ENCODE peak calls at places on chromosomes 16 and 17, in four cellular contexts. L, F, U and A are unnamed samples.

GRCh38 chr17:17812211-17813054 is 24.4 kb downstream of the SREBF1 start:
- DNase-seq in L (peak), F (peak), U (peak), A (peak)

GRCh38 chr16:53043462-53043861 is 9.2 kb downstream of the CHD9NB start:
- DNase-seq in L (peak), F (peak), U (no peak), A (peak)

GRCh38 chr16:15961060-15961511 is 11.7 kb downstream of the ABCC1 start:
- DNase-seq in L (no peak), F (no peak), U (no peak), A (peak)

GRCh38 chr16:82504811-82505210 is 122.0 kb upstream of the CDH13 start:
- DNase-seq in L (no peak), F (no peak), U (no peak), A (no peak)

GRCh38 chr17:66675273-66675990 is 159.5 kb upstream of the CACNG5 start:
- DNase-seq in L (no peak), F (peak), U (no peak), A (no peak)

GRCh38 chr17:44924107-44924544 is 8.8 kb upstream of the GFAP start:
- DNase-seq in L (no peak), F (no peak), U (no peak), A (no peak)

GRCh38 chr16:59088401-59088800 is 354.3 kb upstream of the GOT2 start:
- DNase-seq in L (no peak), F (no peak), U (no peak), A (no peak)

GRCh38 chr17:34291721-34292348 is 6.3 kb downstream of the CCL11 start:
- DNase-seq in L (no peak), F (no peak), U (no peak), A (no peak)

GRCh38 chr16:83533193-83533592 is 274.6 kb upstream of the HSBP1 start:
- DNase-seq in L (no peak), F (no peak), U (no peak), A (peak)

GRCh38 chr17:30244853-30245385 is 9.4 kb upstream of the SLC6A4 start:
- DNase-seq in L (no peak), F (no peak), U (no peak), A (peak)

GRCh38 chr17:1399366-1399678 is 700 bp downstream of the YWHAE start:
- DNase-seq in L (no peak), F (no peak), U (no peak), A (no peak)

GRCh38 chr16:55408656-55409055 is 70.3 kb upstream of the MMP2 start:
- DNase-seq in L (peak), F (no peak), U (no peak), A (no peak)

GRCh38 chr17:59746849-59747445 is 39.5 kb downstream of the VMP1 start:
- DNase-seq in L (peak), F (peak), U (no peak), A (peak)

GRCh38 chr17:50423553-50424159 is 2.4 kb upstream of the ACSF2 start:
- DNase-seq in L (no peak), F (peak), U (no peak), A (peak)

GRCh38 chr17:1590031-1590746 is 27.6 kb upstream of the PITPNA start:
- DNase-seq in L (no peak), F (no peak), U (peak), A (peak)

GRCh38 chr16:24538756-24539294 is 541 bp upstream of the RBBP6 start:
- DNase-seq in L (no peak), F (no peak), U (no peak), A (no peak)

GRCh38 chr17:47730681-47731080 is 2.4 kb upstream of the TBX21 start:
- DNase-seq in L (no peak), F (no peak), U (no peak), A (no peak)

GRCh38 chr17:6249747-6250146 is 179.6 kb downstream of the WSCD1 start:
- DNase-seq in L (no peak), F (peak), U (no peak), A (no peak)

GRCh38 chr16:15518412-15519351 is 84.3 kb downstream of the BMERB1 start:
- DNase-seq in L (no peak), F (no peak), U (peak), A (peak)

GRCh38 chr17:42414782-42415409 is 8.2 kb downstream of the CAVIN1 start:
- DNase-seq in L (no peak), F (no peak), U (no peak), A (no peak)

GRCh38 chr17:19905514-19905913 is 37.8 kb upstream of the ULK2 start:
- DNase-seq in L (no peak), F (no peak), U (no peak), A (no peak)

GRCh38 chr17:80946449-80946848 is 45.2 kb upstream of the CHMP6 start:
- DNase-seq in L (no peak), F (no peak), U (no peak), A (no peak)

GRCh38 chr17:45863857-45864654 is 19.4 kb downstream of the SPPL2C start:
- DNase-seq in L (no peak), F (no peak), U (no peak), A (no peak)

GRCh38 chr16:67169642-67170167 is 633 bp upstream of the NOL3 start:
- DNase-seq in L (peak), F (peak), U (peak), A (peak)

GRCh38 chr16:86303787-86304685 is 206.3 kb upstream of the FOXF1 start:
- DNase-seq in L (no peak), F (peak), U (no peak), A (no peak)
- H3K4me3 ChIP-seq in L (no peak), F (no peak), U (no peak), A (no peak)

GRCh38 chr17:78838574-78839005 is 2.0 kb downstream of the USP36 start:
- DNase-seq in L (no peak), F (no peak), U (no peak), A (no peak)

GRCh38 chr17:78840530-78840779 is 159 bp downstream of the USP36 start:
- DNase-seq in L (no peak), F (no peak), U (no peak), A (no peak)

GRCh38 chr17:78839173-78839761 is 1.3 kb downstream of the USP36 start:
- DNase-seq in L (no peak), F (no peak), U (no peak), A (peak)

GRCh38 chr17:78839762-78840529 is 668 bp downstream of the USP36 start:
- DNase-seq in L (peak), F (peak), U (no peak), A (peak)

DNA sequence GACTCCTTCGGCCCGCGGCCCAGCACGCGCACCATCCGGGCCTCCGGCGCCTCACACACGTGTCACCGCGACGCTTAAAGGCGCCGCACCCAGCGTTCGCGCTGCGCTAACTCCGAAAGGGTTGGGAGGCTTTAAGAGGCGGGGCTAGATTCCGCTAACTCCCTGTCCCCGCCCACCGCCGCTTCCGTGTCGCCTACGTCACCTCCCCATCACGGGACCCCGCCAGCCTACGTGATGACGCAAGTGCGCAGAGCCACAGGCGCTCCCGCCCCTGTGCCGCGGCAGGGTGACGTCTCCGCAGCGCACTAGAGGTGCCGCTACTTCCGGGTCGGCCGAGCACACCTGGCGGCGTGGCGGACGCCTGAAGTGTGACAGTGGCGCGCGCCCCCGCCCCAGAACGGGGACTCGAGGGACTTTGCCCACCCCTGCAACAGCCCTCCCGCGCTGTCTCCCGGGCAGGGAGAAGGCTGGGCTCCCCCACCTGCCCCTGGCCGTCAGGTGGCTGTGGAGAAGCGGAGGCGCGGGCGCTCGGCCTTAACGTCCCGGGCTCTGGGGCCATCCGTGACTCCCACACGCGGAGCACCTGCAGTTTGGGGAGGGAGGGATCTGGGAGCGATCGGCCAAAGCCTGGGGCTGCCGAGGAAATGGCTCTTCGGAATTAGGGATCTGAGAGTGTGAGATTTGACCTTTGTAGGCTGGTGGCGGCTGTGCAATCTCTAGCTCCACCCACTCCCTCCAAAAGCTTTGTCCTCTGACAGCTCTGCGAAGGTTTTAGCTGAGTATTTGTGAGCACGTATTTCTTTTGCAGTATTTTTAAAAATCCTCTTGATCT is at the start of gene USP36:
- DNase-seq in L (peak), F (peak), U (peak), A (peak)
- TF ChIP-seq CTCF in L (no peak), F (no peak), U (no peak), A (no peak)

GRCh38 chr16:85220125-85220839 is 108.0 kb upstream of the CIBAR2 start:
- DNase-seq in L (no peak), F (no peak), U (peak), A (peak)
- H3K4me3 ChIP-seq in L (no peak), F (no peak), U (peak), A (peak)

GRCh38 chr16:62208934-62209333 is 172.7 kb upstream of the CDH8 start:
- DNase-seq in L (no peak), F (no peak), U (no peak), A (no peak)

GRCh38 chr16:62201911-62202310 is 165.7 kb upstream of the CDH8 start:
- DNase-seq in L (no peak), F (peak), U (no peak), A (no peak)

DNA sequence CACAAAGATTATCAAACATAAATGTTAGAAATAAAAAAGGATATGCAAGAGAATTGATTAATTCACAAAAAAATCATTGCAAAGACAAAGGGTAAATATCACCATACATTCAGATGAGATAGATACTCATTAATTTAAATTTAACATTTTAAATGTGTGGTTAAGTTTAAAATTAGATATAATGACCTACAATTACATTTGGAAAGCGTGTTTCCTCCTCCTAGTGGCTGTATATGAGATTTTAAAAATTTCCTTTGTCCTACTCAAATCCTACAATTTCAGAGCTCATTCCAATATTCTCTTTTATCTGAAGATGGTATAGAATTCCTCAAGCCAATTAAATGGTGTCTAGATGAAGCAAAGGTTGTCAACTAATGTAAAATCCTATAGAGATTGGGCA is 169.2 kb upstream of the CDH8 start:
- DNase-seq in L (no peak), F (no peak), U (no peak), A (no peak)
- TF ChIP-seq CTCF in L (peak), F (peak), U (no peak), A (no peak)

GRCh38 chr16:85571563-85571812 is 41.6 kb upstream of the GSE1 start:
- DNase-seq in L (no peak), F (no peak), U (no peak), A (no peak)
- H3K4me3 ChIP-seq in L (no peak), F (no peak), U (no peak), A (no peak)

GRCh38 chr16:6160871-6161270 is 1063.3 kb upstream of the EEF2KMT start:
- DNase-seq in L (no peak), F (no peak), U (no peak), A (no peak)

GRCh38 chr16:6160303-6160702 is 1062.7 kb upstream of the EEF2KMT start:
- DNase-seq in L (no peak), F (no peak), U (no peak), A (no peak)

GRCh38 chr16:6170022-6170421 is 1072.4 kb upstream of the EEF2KMT start:
- DNase-seq in L (no peak), F (no peak), U (no peak), A (no peak)

DNA sequence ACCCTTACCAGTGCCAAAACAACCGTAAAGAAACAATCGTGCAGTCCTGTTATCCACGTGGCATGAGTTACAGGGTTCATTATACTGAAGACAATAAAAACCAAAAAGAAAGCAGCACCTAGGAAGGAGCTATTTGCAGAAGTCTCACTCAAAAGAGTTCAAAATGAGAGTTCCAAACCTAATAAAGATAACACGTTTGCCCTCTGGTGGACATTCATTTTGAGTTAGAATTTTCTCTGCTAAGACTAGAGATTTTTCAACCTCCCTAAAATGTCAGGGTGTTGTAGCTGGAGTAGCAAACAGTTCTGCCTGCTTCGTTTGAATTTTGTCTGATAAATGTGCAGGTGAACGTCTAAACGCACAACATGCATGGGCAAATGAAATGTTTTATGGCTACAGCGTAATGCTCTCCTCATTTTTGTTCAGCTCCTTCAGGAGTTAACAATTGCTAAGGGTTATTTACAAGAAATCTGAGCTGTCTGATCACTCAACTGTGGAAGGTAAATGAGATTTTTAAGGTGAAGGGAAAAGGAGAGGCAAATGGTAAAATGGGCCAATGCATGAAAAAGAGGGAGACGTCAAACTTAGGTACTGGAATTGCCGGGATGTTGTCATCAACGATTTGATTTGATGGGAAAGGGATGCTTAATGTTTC is 1067.9 kb upstream of the EEF2KMT start:
- DNase-seq in L (peak), F (peak), U (no peak), A (peak)
- TF ChIP-seq CTCF in L (peak), F (peak), U (no peak), A (no peak)

GRCh38 chr17:8695916-8696415 is 48.7 kb downstream of the CCDC42 start:
- DNase-seq in L (no peak), F (no peak), U (no peak), A (no peak)
- H3K4me3 ChIP-seq in L (no peak), F (no peak), U (no peak), A (no peak)

GRCh38 chr16:1220098-1220728 is 4.9 kb downstream of the TPSG1 start:
- DNase-seq in L (no peak), F (no peak), U (no peak), A (no peak)
- TF ChIP-seq CTCF in L (no peak), F (no peak), U (no peak), A (no peak)

DNA sequence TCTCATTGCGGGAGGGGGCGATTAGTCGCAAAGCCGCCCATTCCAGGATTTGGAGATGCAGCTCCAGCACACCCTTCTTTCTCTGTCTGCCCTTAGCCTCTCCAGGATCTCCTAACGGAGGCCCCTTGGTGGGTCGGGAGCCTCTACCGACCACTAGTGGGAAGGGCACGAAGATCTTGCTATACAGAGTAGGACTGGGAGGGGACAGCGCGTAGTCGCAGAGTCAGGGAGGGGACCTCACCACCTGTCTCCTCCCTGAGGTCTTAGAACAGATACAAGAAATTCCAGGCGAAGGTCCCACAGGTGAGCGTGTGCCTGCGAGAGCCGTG is 569 bp upstream of the SMTNL2 start:
- DNase-seq in L (peak), F (peak), U (no peak), A (no peak)
- H3K4me3 ChIP-seq in L (peak), F (peak), U (peak), A (no peak)